ENCODE peak calls at places on chromosomes 5 and 9, in four cellular contexts. N is ovary, T is astrocyte of the spinal cord, H is HFF-Myc. U is an unnamed sample.

GRCh38 chr5:177133845-177134652 is 476 bp downstream of the NSD1 start:
- DNase-seq in N (peak), T (peak), H (no peak), U (peak)

GRCh38 chr9:109901191-109901590 is 121.2 kb downstream of the PALM2AKAP2 start:
- DNase-seq in N (no peak), T (no peak), H (no peak), U (no peak)

GRCh38 chr9:70924905-70925547 is 196.4 kb downstream of the TRPM3 start:
- DNase-seq in N (peak), T (peak), H (peak), U (peak)

GRCh38 chr9:133478851-133479711 is at the start of gene SLC2A6:
- DNase-seq in N (peak), T (peak), H (peak), U (peak)

GRCh38 chr9:109258619-109259321 is 62.1 kb downstream of the EPB41L4B start:
- DNase-seq in N (peak), T (no peak), H (no peak), U (no peak)

GRCh38 chr5:128259530-128260145 is 176.1 kb downstream of the SLC12A2 start:
- DNase-seq in N (no peak), T (no peak), H (no peak), U (no peak)

GRCh38 chr9:133114451-133114885 is 6.6 kb downstream of the RALGDS start:
- DNase-seq in N (no peak), T (no peak), H (no peak), U (no peak)

GRCh38 chr5:119270955-119271757 is 84.7 kb upstream of the TNFAIP8 start:
- DNase-seq in N (no peak), T (no peak), H (no peak), U (peak)

GRCh38 chr9:29449294-29449693 is 1876.0 kb upstream of the C9orf72 start:
- DNase-seq in N (no peak), T (no peak), H (no peak), U (no peak)

GRCh38 chr5:34818717-34819116 is 20.2 kb upstream of the TTC23L start:
- DNase-seq in N (no peak), T (no peak), H (no peak), U (no peak)

GRCh38 chr5:115460476-115460875 is 84.1 kb downstream of the FEM1C start:
- DNase-seq in N (no peak), T (peak), H (no peak), U (peak)

GRCh38 chr5:127442085-127442484 is 75.4 kb upstream of the PRRC1 start:
- DNase-seq in N (no peak), T (peak), H (no peak), U (peak)

GRCh38 chr5:119470105-119470763 is 17.9 kb downstream of the HSD17B4 start:
- DNase-seq in N (no peak), T (no peak), H (no peak), U (no peak)

GRCh38 chr9:76926324-76926731 is 20.4 kb upstream of the PRUNE2 start:
- DNase-seq in N (no peak), T (peak), H (no peak), U (peak)

GRCh38 chr9:136775191-136775590 is 10.9 kb upstream of the LCN15 start:
- DNase-seq in N (no peak), T (no peak), H (no peak), U (no peak)

GRCh38 chr9:130444565-130445221 is at the start of gene ASS1:
- DNase-seq in N (peak), T (peak), H (no peak), U (peak)

GRCh38 chr9:130780865-130781504 is 54.1 kb upstream of the ABL1 start:
- DNase-seq in N (peak), T (peak), H (peak), U (peak)

GRCh38 chr5:111930905-111931461 is 174.0 kb upstream of the NREP start:
- DNase-seq in N (no peak), T (peak), H (peak), U (peak)

GRCh38 chr5:83368317-83368716 is 103.2 kb upstream of the VCAN start:
- DNase-seq in N (no peak), T (peak), H (peak), U (peak)

GRCh38 chr9:121122450-121123032 is 47.8 kb downstream of the CNTRL start:
- DNase-seq in N (no peak), T (peak), H (no peak), U (peak)

GRCh38 chr9:18739641-18740318 is 265.8 kb downstream of the ADAMTSL1 start:
- DNase-seq in N (no peak), T (no peak), H (no peak), U (no peak)

GRCh38 chr5:146965781-146966659 is 87.5 kb upstream of the PPP2R2B start:
- DNase-seq in N (peak), T (peak), H (peak), U (peak)

GRCh38 chr9:109795613-109796012 is 15.6 kb downstream of the PALM2AKAP2 start:
- DNase-seq in N (no peak), T (no peak), H (no peak), U (no peak)

GRCh38 chr9:135737840-135738521 is 36.0 kb downstream of the KCNT1 start:
- DNase-seq in N (no peak), T (no peak), H (no peak), U (no peak)

GRCh38 chr5:150557507-150557872 is 49.6 kb downstream of the NDST1 start:
- DNase-seq in N (no peak), T (no peak), H (no peak), U (no peak)

GRCh38 chr5:148828461-148829247 is 2.2 kb downstream of the ADRB2 start:
- DNase-seq in N (no peak), T (peak), H (no peak), U (peak)
- TF ChIP-seq CTCF in N (no peak), T (no peak), H (no peak), U (peak)

DNA sequence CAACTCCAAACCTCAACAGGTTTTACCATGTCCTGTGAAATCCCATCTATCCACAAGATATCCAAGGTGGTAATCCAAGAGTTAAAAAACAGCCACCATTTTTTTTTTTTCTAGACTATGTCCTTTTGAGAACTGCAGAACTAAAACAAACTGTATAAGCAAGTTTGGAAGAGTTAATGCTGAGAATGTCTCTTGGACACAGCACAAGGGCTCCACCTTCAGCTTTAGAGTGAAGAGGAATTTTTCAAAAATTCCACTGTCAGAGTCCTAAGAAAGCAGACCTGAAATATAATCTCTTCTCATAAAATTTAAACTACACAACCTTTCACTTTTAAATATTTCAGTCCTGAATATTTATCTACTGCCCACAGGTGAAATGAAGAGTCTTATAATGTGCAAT is 167.8 kb upstream of the CCNG1 start:
- DNase-seq in N (no peak), T (peak), H (no peak), U (peak)
- TF ChIP-seq CTCF in N (no peak), T (peak), H (no peak), U (peak)

DNA sequence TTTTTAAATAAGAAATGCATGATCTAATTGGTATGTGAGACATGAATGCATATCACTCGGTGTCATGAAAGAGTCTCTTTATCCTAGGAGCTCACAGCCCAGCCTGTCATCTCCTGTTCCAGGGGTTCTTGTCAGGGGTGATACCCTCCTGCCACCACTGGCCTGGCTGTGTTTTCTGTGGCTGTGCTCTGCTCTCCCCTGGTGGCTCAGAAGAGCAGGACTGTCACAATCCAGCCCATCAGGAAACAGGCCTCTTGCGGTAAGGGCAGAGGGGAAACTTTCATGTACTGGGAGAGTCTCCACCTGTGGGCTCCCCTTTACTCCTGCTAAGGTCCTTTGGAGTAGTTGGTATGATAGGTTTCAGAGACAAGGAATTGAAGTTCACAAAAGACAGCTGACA is 240.2 kb upstream of the GLRA1 start:
- DNase-seq in N (no peak), T (no peak), H (no peak), U (no peak)
- TF ChIP-seq CTCF in N (no peak), T (no peak), H (no peak), U (no peak)

GRCh38 chr5:175789670-175790069 is 81.7 kb upstream of the CPLX2 start:
- DNase-seq in N (no peak), T (no peak), H (no peak), U (no peak)
- TF ChIP-seq CTCF in N (no peak), T (no peak), H (no peak), U (no peak)

DNA sequence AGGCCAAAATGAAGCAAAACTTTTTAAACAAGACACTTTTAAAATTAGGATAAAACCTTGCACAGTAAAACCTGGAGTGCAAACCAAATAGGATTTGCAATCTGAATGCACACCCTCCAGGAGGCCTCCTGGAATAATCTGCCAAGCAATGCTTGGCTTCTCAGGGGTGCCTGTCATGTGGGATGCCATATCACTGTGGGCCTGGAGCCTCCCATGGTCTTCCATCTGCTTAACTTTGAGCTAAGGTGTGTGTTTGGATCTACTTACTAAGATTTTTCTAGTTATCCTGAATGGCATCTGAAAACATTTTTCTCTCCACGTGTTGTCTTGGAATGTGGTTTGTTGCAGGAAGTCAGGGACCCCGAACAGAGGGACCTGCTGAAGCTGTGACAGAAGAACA is 52.1 kb downstream of the RGS7BP start:
- DNase-seq in N (no peak), T (no peak), H (no peak), U (no peak)
- TF ChIP-seq CTCF in N (no peak), T (no peak), H (no peak), U (no peak)

GRCh38 chr9:126417007-126417406 is 90.4 kb downstream of the MVB12B start:
- DNase-seq in N (no peak), T (no peak), H (no peak), U (no peak)

GRCh38 chr9:126420148-126420547 is 93.5 kb downstream of the MVB12B start:
- DNase-seq in N (no peak), T (no peak), H (no peak), U (no peak)

GRCh38 chr9:126419475-126419874 is 92.8 kb downstream of the MVB12B start:
- DNase-seq in N (no peak), T (peak), H (no peak), U (no peak)

GRCh38 chr9:126417684-126418083 is 91.1 kb downstream of the MVB12B start:
- DNase-seq in N (no peak), T (no peak), H (no peak), U (no peak)

DNA sequence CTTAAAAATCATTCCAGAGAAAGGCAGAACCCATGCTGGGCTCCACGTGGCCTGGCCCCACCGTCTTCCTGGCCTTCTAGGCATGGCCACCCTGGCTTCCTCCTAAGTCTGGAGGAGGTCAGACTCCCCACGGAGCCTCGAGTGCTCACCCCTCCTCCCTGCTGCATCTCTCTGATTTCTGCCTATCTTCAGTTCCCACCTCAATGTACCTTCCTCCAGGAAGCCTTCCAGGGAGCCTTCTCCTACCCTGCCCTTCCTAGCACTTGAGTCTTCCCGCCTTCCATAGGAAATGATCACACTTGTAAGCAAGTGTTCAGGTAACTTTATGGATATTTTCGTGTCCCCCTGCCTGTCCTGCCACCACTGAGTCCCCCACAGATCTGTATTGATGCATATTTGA is 92.0 kb downstream of the MVB12B start:
- DNase-seq in N (no peak), T (no peak), H (no peak), U (no peak)
- TF ChIP-seq CTCF in N (no peak), T (no peak), H (no peak), U (no peak)

DNA sequence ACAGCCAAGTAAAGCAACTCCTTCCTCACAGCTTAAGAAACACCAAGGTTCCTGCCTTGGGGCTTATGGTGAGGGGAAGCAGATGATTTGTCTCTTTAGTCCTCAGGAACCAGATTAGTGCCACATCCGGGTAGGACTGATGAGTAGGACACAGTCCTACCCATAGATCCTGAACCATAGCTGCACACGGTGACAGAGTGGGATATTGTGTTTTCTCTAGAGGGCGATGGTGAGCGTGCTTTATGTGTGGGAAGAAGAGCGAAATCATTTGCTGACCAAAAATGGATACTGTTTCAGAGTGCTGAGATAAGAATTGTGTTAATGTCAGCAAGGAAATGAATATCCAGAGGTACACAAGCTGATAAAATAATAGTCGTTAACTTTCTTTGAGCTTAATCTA is 209.0 kb upstream of the FBXL7 start:
- DNase-seq in N (no peak), T (no peak), H (no peak), U (no peak)
- TF ChIP-seq CTCF in N (no peak), T (no peak), H (peak), U (no peak)

GRCh38 chr5:166004006-166004405 is 2287.4 kb upstream of the WWC1 start:
- DNase-seq in N (no peak), T (no peak), H (no peak), U (no peak)
- TF ChIP-seq CTCF in N (no peak), T (no peak), H (no peak), U (no peak)

U was measured in MCF 10A.